ENCODE peak calls at places on chromosome 4, in seven cellular contexts. Z is neural progenitor cell, H is nephron progenitor cell, E is cardiac fibroblast, T is stomach, C is progenitor cell of endocrine pancreas, W is A549. P is an unnamed sample.
A peak's percentile ranks its signal among the peaks of the same experiment; 100 is the strongest.

GRCh38 chr4:54104907-54105306 is 4.9 kb downstream of the GSX2 start:
- DNase-seq in C (no peak), W (no peak), Z (no peak), H (no peak), E (no peak), T (no peak), P (no peak)

GRCh38 chr4:8373270-8373972 is 67.1 kb downstream of the ACOX3 start:
- DNase-seq in H (no peak), Z (no peak), T (no peak), W (no peak), E (no peak), C (no peak), P (no peak)

GRCh38 chr4:9901262-9901661 is 119.8 kb downstream of the DRD5 start:
- DNase-seq in H (no peak), W (no peak), Z (no peak), E (no peak), T (no peak), C (no peak), P (no peak)

GRCh38 chr4:185370291-185370690 is 25.4 kb downstream of the LRP2BP start:
- DNase-seq in H (no peak), W (no peak), E (no peak), T (no peak), Z (peak; percentile 16), C (no peak), P (no peak)

GRCh38 chr4:88283661-88284377 is 542 bp downstream of the PPM1K start:
- DNase-seq in E (no peak), Z (peak; percentile 81), T (peak; percentile 56), W (peak; percentile 25), H (peak; percentile 79), C (peak; percentile 56), P (peak; percentile 76)

GRCh38 chr4:21304061-21304541 is 603.8 kb downstream of the PACRGL start:
- DNase-seq in C (peak; percentile 32), T (peak; percentile 43), W (no peak), Z (peak; percentile 77), E (no peak), H (peak; percentile 73), P (no peak)

GRCh38 chr4:1200425-1201035 is 28.1 kb upstream of the SPON2 start:
- DNase-seq in T (peak; percentile 51), W (no peak), Z (no peak), H (no peak), E (peak; percentile 88), C (no peak), P (no peak)

GRCh38 chr4:158934996-158935669 is 166.3 kb downstream of the FNIP2 start:
- DNase-seq in T (no peak), H (no peak), E (peak; percentile 38), C (no peak), W (no peak), Z (peak; percentile 21), P (no peak)

GRCh38 chr4:134747108-134747805 is 545.7 kb upstream of the PABPC4L start:
- DNase-seq in Z (no peak), W (no peak), T (no peak), E (no peak), C (no peak), H (no peak), P (no peak)

GRCh38 chr4:150886597-150886996 is 128.5 kb downstream of the LRBA start:
- DNase-seq in H (no peak), Z (no peak), W (no peak), C (no peak), E (peak; percentile 34), T (no peak), P (no peak)

GRCh38 chr4:73577371-73577770 is 42.9 kb downstream of the RASSF6 start:
- DNase-seq in W (no peak), T (no peak), H (no peak), C (no peak), E (no peak), Z (no peak), P (no peak)

GRCh38 chr4:73576366-73576765 is 43.9 kb downstream of the RASSF6 start:
- DNase-seq in Z (no peak), T (no peak), E (peak; percentile 75), H (no peak), W (no peak), C (no peak), P (no peak)

GRCh38 chr4:73573794-73574528 is 46.3 kb downstream of the RASSF6 start:
- DNase-seq in Z (peak; percentile 91), H (peak; percentile 75), W (peak; percentile 7), E (peak; percentile 94), C (peak; percentile 65), T (peak; percentile 80), P (peak; percentile 70)

GRCh38 chr4:73575667-73576066 is 44.6 kb downstream of the RASSF6 start:
- DNase-seq in T (no peak), W (no peak), H (no peak), C (no peak), Z (no peak), E (no peak), P (no peak)
- TF ChIP-seq CTCF in T (no peak), W (no peak), H (no peak), C (no peak), Z (no peak), E (no peak), P (no peak)

GRCh38 chr4:133484287-133484686 is 335.2 kb downstream of the PCDH10 start:
- DNase-seq in C (no peak), T (no peak), H (no peak), W (no peak), E (no peak), Z (no peak), P (no peak)

DNA sequence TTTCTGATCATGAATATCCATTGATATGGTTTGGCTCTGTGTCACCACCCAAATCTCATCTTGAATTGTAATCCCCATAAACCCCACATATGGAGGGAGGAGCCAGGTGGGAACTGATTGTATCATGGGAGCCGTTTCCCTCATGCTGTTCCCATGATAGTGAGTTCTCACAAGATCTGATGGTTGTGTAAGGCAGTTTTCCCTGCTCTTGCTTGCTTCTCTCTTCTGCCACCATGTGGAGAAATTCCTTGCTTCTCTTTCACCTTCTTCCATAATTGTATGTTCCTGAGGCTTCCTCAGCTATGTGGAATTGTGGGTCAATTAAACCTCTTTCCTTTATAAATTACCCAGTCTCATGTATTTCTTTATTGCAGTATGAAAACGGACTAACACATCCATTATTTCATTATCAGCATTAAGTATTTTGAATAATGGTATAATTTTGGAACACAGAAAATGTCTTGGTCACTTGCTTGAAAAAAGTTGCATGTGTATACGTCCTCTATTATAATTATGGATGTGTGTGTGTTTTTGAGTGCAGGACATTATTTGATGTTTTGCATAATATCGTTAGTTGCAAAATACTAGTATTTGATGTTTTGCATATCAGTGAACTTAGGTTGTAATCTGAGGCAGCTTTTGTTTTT is 334.6 kb downstream of the PCDH10 start:
- DNase-seq in T (no peak), W (no peak), C (no peak), Z (peak; percentile 40), H (peak; percentile 3), E (peak; percentile 36), P (no peak)
- TF ChIP-seq CTCF in T (no peak), W (no peak), C (peak; percentile 62), Z (peak; percentile 51), H (peak; percentile 58), E (peak; percentile 27), P (peak; percentile 66)

GRCh38 chr4:60805500-60806313 is 394.4 kb upstream of the ADGRL3 start:
- DNase-seq in E (peak; percentile 65), T (no peak), Z (peak; percentile 59), H (peak; percentile 11), W (no peak), C (no peak), P (no peak)
- TF ChIP-seq CTCF in E (peak; percentile 73), T (peak; percentile 55), Z (peak; percentile 76), H (peak; percentile 62), W (no peak), C (peak; percentile 68), P (peak; percentile 76)

GRCh38 chr4:41158756-41159155 is 55.6 kb downstream of the APBB2 start:
- DNase-seq in E (no peak), T (no peak), W (no peak), Z (no peak), H (no peak), C (no peak), P (no peak)
- TF ChIP-seq CTCF in E (no peak), T (no peak), W (no peak), Z (no peak), H (no peak), C (no peak), P (no peak)

GRCh38 chr4:182809417-182810102 is 107.6 kb downstream of the DCTD start:
- DNase-seq in T (no peak), C (no peak), H (no peak), W (no peak), Z (no peak), E (no peak), P (no peak)
- TF ChIP-seq CTCF in T (peak; percentile 6), C (peak; percentile 31), H (no peak), W (no peak), Z (peak; percentile 16), E (no peak), P (peak; percentile 41)

GRCh38 chr4:124915073-124915472 is 202.5 kb upstream of the ANKRD50 start:
- DNase-seq in E (no peak), W (no peak), C (no peak), T (no peak), H (no peak), Z (no peak), P (no peak)
- TF ChIP-seq CTCF in E (no peak), W (no peak), C (no peak), T (no peak), H (no peak), Z (no peak), P (no peak)

DNA sequence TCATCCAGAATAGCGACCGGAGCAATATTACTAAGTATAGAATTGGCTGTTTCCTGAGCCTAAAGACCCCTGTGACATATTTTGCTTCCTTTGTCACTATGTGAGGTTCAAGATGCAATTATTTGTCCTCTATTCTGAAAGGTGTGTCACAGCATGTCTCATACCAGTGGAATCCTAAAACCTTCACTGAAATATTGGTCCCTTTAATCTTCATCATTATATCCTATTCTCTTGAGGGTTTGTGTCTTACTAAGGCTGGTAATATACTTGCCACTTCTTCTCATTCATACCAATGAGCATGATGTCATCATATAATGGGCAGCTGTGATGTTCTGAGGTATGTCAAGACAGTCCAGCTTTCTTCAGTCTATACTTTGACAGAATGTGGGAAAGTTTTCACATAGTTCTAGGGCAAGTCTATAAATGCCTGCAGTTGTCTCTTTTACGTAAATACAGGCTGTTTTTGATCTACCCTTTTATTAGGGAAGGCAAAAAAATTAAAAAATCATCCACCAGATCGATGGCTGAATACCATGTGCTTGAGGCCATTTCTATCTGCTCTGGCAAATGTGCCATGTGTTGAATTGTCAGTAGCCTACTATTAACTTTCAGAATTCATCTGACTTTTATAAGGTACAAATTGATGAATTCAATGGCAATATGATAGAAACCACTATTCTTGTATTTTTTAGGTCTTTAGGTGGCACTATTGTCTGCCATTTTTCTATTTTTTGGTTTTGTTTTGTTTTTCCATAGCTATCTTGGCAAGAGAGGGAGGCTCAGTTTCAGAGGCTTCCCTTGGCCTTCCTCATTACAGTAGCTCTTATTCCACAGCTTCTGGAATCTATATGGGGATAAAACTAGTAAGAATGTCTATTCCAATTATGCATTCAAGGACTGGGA is 209.0 kb downstream of the PPARGC1A start:
- DNase-seq in W (no peak), C (no peak), H (no peak), Z (no peak), E (peak; percentile 3), T (no peak), P (no peak)
- TF ChIP-seq CTCF in W (no peak), C (no peak), H (no peak), Z (no peak), E (no peak), T (no peak), P (no peak)

GRCh38 chr4:153542835-153543234 is 76.7 kb downstream of the TMEM131L start:
- DNase-seq in T (no peak), Z (no peak), W (no peak), E (no peak), H (no peak), C (no peak), P (no peak)
- TF ChIP-seq CTCF in T (no peak), Z (peak; percentile 43), W (no peak), E (peak; percentile 12), H (peak; percentile 15), C (no peak), P (peak; percentile 47)